ENCODE peak calls at places on chromosomes 16 and 17, in four cellular contexts. S is vagina, I is DND-41, P is gastrocnemius medialis. F is an unnamed sample. For H3K27me3, the result is how much of the 10 kb centered on the place peaks cover.

GRCh38 chr17:63995626-63996025 is 2.5 kb upstream of the PRR29 start:
- DNase-seq in P (no peak), S (no peak), I (no peak), F (no peak)

GRCh38 chr16:88298882-88299745 is 83.6 kb upstream of the ZNF469 start:
- DNase-seq in I (peak), P (no peak), S (no peak), F (no peak)

GRCh38 chr16:68009157-68009735 is 6.5 kb downstream of the DPEP2NB start:
- DNase-seq in S (no peak), P (no peak), I (no peak), F (no peak)

GRCh38 chr16:2749476-2749875 is 3.0 kb upstream of the SRRM2 start:
- DNase-seq in P (no peak), S (no peak), I (no peak), F (no peak)

GRCh38 chr17:63086483-63087185 is 120.6 kb downstream of the TANC2 start:
- DNase-seq in S (no peak), P (no peak), I (no peak), F (no peak)

GRCh38 chr17:69540356-69540755 is 125.9 kb downstream of the MAP2K6 start:
- DNase-seq in I (no peak), S (no peak), P (no peak), F (no peak)

GRCh38 chr17:7885357-7886226 is 3.0 kb upstream of the CHD3 start:
- DNase-seq in I (peak), P (peak), S (no peak), F (peak)

GRCh38 chr17:72890711-72891110 is 201.8 kb downstream of the SLC39A11 start:
- DNase-seq in S (no peak), P (no peak), I (no peak), F (no peak)

GRCh38 chr16:57422026-57422944 is 17.7 kb downstream of the CCL17 start:
- DNase-seq in S (no peak), P (no peak), I (no peak), F (no peak)

GRCh38 chr17:66716236-66717026 is 118.5 kb upstream of the CACNG5 start:
- DNase-seq in P (no peak), S (peak), I (no peak), F (no peak)

GRCh38 chr17:41919840-41920579 is 1.3 kb upstream of the ACLY start:
- DNase-seq in P (peak), S (no peak), I (no peak), F (no peak)

GRCh38 chr17:72560303-72561247 is 439.8 kb downstream of the SOX9 start:
- DNase-seq in S (no peak), I (peak), P (no peak), F (peak)

GRCh38 chr17:50806141-50806643 is 29.2 kb upstream of the WFIKKN2 start:
- DNase-seq in I (no peak), P (no peak), S (no peak), F (no peak)

GRCh38 chr16:83955218-83956130 is 2.4 kb downstream of the OSGIN1 start:
- DNase-seq in P (no peak), I (no peak), S (no peak), F (no peak)

GRCh38 chr16:66696669-66697630 is at the start of gene CMTM4:
- DNase-seq in S (no peak), I (peak), P (peak), F (peak)

GRCh38 chr17:4209611-4210010 is 54.2 kb downstream of the ANKFY1 start:
- DNase-seq in P (peak), I (no peak), S (no peak), F (no peak)

GRCh38 chr16:19555938-19556778 is 655 bp downstream of the VPS35L start:
- DNase-seq in I (peak), S (no peak), P (no peak), F (no peak)

GRCh38 chr17:21129023-21129681 is 2.4 kb downstream of the DHRS7B start:
- DNase-seq in P (peak), S (no peak), I (no peak), F (no peak)

GRCh38 chr17:44636562-44636961 is 19.7 kb upstream of the MEIOC start:
- DNase-seq in I (no peak), S (no peak), P (no peak), F (no peak)

GRCh38 chr17:76527430-76528111 is 9.9 kb downstream of the CYGB start:
- DNase-seq in P (peak), S (no peak), I (peak), F (peak)

GRCh38 chr17:38674013-38674748 is 576 bp downstream of the EPOP start:
- DNase-seq in P (no peak), S (no peak), I (peak), F (peak)

GRCh38 chr16:71852146-71852545 is 6.4 kb downstream of the ATXN1L start:
- DNase-seq in S (no peak), P (no peak), I (peak), F (no peak)

GRCh38 chr16:9139965-9140364 is 48.5 kb downstream of the HAPSTR1 start:
- DNase-seq in I (peak), S (no peak), P (no peak), F (peak)

GRCh38 chr17:63402808-63403207 is 43.3 kb downstream of the CYB561 start:
- DNase-seq in P (no peak), I (no peak), S (no peak), F (no peak)

GRCh38 chr16:85898521-85899442 is at the start of gene IRF8:
- DNase-seq in S (no peak), P (peak), I (no peak), F (peak)

GRCh38 chr16:8674413-8675022 is at the start of gene ABAT:
- DNase-seq in I (peak), S (peak), P (peak), F (peak)

GRCh38 chr17:17693253-17693954 is 12.1 kb downstream of the RAI1 start:
- DNase-seq in P (no peak), I (no peak), S (no peak), F (peak)

GRCh38 chr17:73271078-73271477 is 9.4 kb upstream of the CPSF4L start:
- DNase-seq in I (no peak), P (no peak), S (no peak), F (peak)

GRCh38 chr17:7355053-7355452 is at the start of gene TMEM95:
- DNase-seq in P (no peak), I (no peak), S (no peak), F (no peak)

GRCh38 chr16:24819462-24820040 is 26.2 kb upstream of the SLC5A11 start:
- DNase-seq in I (no peak), S (no peak), P (no peak), F (no peak)

GRCh38 chr17:32445075-32445427 is 741 bp downstream of the PSMD11 start:
- DNase-seq in S (no peak), P (peak), I (peak), F (no peak)

GRCh38 chr17:50550661-50551432 is 3.9 kb downstream of the SPATA20 start:
- DNase-seq in P (peak), S (no peak), I (no peak), F (no peak)

GRCh38 chr17:67374329-67375053 is 2.6 kb upstream of the PITPNC1 start:
- DNase-seq in I (peak), S (no peak), P (peak), F (peak)

GRCh38 chr17:9987779-9988585 is 82.9 kb upstream of the RCVRN start:
- DNase-seq in I (peak), S (no peak), P (no peak), F (peak)

GRCh38 chr17:7367918-7368596 is 12.8 kb upstream of the TNK1 start:
- DNase-seq in P (no peak), I (no peak), S (no peak), F (no peak)

GRCh38 chr16:22355487-22355908 is 18.9 kb downstream of the CDR2 start:
- DNase-seq in S (no peak), P (no peak), I (no peak), F (no peak)

GRCh38 chr16:89720520-89720858 is 209 bp downstream of the VPS9D1 start:
- DNase-seq in P (peak), I (no peak), S (no peak), F (no peak)

GRCh38 chr17:19341641-19342610 is 20.6 kb downstream of the B9D1 start:
- DNase-seq in I (no peak), S (no peak), P (no peak), F (no peak)

GRCh38 chr16:53545433-53545832 is 42.4 kb upstream of the AKTIP start:
- DNase-seq in I (peak), S (no peak), P (no peak), F (no peak)

GRCh38 chr17:74945543-74945942 is 9.8 kb downstream of the OTOP3 start:
- DNase-seq in S (no peak), P (no peak), I (no peak), F (peak)
- H3K27me3 ChIP-seq in S (under half), P (under half), I (under half), F (under half)

GRCh38 chr16:56413381-56413780 is 12.0 kb downstream of the AMFR start:
- DNase-seq in I (no peak), S (no peak), P (no peak), F (no peak)
- H3K4me3 ChIP-seq in I (no peak), S (no peak), P (no peak), F (no peak)

DNA sequence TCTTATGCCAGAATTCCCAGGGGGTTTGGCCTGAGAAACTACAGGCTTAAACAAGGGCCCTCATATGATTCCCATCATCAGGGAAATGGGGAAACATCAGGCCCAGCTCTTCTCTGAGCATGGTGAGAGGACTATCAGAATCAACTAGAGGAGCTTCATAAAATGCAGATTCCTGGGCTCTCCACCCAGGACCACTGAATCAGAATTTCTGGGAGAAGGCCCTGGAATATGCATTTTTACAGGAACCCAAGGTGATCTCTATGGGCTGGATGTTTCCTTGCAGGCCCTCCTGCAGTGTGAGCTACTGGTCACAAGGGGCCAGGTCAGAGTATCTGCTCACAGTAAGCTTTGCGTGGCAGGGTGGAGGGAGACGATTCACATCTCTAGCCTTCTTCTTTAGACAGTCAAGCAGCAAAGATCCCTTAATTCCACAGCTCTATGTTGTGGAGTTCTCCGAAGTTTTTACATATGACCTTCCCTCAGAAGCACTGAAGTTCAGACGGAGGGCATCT is 38.8 kb upstream of the HOXB13 start:
- DNase-seq in P (no peak), S (no peak), I (no peak), F (no peak)
- TF ChIP-seq CTCF in P (no peak), S (no peak), I (no peak), F (no peak)

DNA sequence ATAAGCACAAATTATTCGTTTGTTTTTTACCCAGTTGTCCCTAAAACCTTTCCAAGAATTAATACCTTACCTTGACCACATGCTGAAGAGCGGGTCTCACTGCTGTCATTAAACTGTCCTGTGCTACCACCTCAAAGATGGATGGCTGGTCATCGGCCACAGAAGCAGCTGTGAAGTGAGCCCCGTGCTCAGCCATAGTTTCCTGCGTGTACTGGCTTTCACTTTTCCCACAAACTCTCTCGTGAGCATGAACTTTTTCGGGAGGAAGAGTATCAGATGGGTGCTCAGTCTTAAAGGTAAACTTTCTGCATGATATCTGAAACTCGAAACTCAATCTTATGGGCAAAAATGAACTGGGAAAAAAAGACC is 561 bp downstream of the PEX12 start:
- DNase-seq in I (peak), S (no peak), P (peak), F (no peak)
- H3K27me3 ChIP-seq in I (under half), S (under half), P (under half), F (under half)

GRCh38 chr17:78278139-78278741 is 46.8 kb downstream of the TMEM235 start:
- DNase-seq in S (no peak), I (no peak), P (peak), F (no peak)
- H3K4me3 ChIP-seq in S (no peak), I (no peak), P (peak), F (no peak)

DNA sequence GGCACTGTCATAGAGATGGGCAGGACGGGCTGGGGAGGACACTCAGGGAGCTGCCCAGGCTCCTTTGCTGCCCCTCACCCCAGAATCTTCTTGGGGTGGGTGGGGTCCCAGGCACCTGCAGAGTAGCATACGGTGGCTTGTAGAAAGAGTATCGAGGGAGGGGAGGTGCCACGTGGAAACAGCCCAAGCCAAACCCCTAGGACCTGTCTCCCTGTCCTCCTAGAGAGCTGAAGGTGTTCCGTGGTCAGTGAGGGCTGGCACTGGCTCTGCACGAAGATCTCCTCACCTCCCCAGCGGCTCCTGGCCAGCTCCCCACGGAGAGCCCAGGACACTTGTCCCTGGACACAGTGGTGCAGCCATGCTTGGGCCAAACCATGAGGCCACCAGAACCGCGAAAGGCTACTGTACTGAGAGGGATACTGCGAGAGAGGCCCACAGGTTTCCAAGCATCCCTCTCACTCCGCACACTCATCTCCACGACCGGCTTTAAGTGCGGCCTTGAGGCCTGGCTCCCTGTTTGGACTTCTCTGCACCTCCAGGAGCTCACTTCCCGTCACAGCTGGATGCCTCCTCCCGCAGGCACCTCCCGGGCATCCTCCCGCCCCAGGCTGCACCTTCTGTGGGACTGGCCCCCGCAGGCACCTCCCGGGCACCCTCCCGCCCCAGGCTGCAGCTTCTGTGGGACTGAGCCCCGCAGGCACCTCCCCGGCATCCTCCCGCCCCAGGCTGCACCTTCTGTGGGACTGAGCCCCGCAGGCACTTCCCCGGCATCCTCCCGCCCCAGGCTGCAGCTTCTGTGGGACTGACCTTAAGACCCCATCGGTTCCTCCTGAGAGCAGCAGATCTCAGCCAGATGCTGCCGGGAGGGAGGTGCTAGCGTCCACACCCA is 2.0 kb upstream of the MAFG start:
- DNase-seq in I (no peak), P (no peak), S (no peak), F (no peak)
- TF ChIP-seq CTCF in I (no peak), P (no peak), S (no peak), F (no peak)

GRCh38 chr16:560701-561412 is 663 bp downstream of the PRR35 start:
- DNase-seq in S (no peak), I (no peak), P (no peak), F (no peak)

GRCh38 chr16:563072-563644 is 3.0 kb downstream of the PRR35 start:
- DNase-seq in S (no peak), I (no peak), P (no peak), F (no peak)

GRCh38 chr16:560221-560700 is at the start of gene PRR35:
- DNase-seq in P (no peak), S (no peak), I (no peak), F (no peak)

GRCh38 chr16:561957-562938 is 2.1 kb downstream of the PRR35 start:
- DNase-seq in S (no peak), P (no peak), I (no peak), F (no peak)

GRCh38 chr16:561413-561794 is 1.2 kb downstream of the PRR35 start:
- DNase-seq in S (no peak), P (no peak), I (no peak), F (no peak)
- H3K27me3 ChIP-seq in S (under half), P (under half), I (under half), F (under half)

DNA sequence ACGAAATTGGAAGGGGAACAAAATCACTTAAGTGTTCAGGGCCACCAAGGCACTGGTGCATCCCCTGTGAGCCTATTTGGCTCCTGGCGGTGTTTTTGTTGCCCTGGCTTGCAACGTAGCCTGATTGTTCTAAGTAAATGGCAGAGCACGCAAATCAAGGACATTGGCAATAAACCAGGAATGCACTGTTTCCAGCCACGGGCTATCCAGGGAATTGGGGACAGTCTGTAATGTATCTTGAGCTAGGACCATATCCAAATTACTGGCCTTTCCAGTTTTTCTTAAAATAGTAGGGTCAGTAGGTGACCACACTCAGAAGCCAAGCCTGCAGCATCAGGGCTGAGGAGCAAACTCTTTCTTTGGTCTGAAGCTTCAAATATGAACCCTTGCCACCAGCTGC is 734.0 kb downstream of the MAF start:
- DNase-seq in I (no peak), P (no peak), S (no peak), F (no peak)
- H3K4me3 ChIP-seq in I (no peak), P (peak), S (no peak), F (no peak)

DNA sequence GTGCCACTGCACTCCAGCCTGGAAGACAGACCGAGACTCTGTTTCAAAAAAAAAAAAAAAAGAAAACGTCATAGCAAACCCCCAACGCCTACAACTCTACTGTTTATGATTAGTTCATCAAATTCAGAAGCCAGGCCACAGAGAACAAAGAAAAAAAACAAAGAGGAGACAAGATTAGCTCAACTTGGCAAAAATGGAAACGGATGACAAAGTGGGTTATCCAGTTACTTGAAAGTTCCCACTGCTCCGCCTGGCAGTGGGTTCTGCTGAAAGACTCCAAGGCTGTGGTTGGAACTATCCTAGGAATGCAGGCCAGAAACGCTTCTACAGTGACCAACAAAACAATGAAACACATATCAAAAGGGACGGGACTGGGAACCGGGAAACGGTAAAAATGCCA is 53.1 kb downstream of the MRM3 start:
- DNase-seq in I (no peak), S (no peak), P (peak), F (no peak)
- TF ChIP-seq CTCF in I (no peak), S (no peak), P (no peak), F (no peak)

DNA sequence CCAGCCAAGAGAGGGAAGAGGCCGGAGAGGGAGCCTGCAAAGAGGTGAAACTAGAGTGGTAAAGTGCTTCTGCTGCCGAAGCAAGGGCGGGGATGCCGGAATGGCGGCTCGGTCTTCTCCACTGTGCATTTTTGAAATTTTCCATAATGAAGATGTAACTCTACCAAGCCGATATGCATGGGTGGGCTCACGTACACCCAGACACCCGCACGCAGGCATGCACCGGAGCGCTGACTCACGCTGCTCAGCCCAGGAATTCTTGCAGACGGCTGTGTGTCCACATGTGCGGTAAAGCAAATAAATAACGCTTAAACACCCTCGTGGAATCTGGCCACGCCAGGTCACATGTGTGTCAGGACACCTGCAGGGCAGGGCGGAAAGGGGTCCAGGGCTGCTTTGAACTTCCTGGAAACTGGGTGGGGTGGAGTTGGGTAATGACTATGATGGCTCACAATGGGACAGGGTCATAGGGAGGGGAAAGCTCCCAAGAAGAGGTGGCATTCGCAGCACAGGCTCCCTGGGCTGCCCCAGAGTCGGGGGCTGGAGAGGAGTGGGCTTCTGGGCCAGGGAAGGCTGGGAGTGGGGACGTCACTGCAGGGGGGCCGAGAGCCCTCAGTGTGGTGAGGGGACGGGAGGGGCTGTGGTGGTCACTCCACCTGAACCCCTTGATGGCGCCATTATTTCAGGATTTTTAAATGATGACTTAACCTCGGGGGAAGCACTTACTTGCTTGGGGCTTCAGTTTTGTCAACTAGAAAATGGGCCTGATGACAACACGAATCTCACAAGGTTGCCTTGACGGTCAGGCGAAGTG is 265.5 kb downstream of the PARN start:
- DNase-seq in P (no peak), S (peak), I (no peak), F (no peak)
- H3K27me3 ChIP-seq in P (under half), S (under half), I (under half), F (under half)

F was measured in GM06990.